ENCODE peak calls at places on chromosomes 4 and X, in six cellular contexts. M is dorsolateral prefrontal cortex, P is lower lobe of right lung, C is HCT116, T is cardiac muscle cell, E is lower leg skin. B is an unnamed sample.

GRCh38 chr4:87141428-87141827 is 79.0 kb downstream of the KLHL8 start:
- DNase-seq in M (no peak), P (no peak), C (no peak), T (no peak), E (no peak), B (no peak)

GRCh38 chr4:112519689-112520597 is 4.0 kb upstream of the NEUROG2 start:
- DNase-seq in M (no peak), P (no peak), C (no peak), T (no peak), E (no peak), B (no peak)

GRCh38 chr4:110087116-110087708 is 111.2 kb downstream of the ELOVL6 start:
- DNase-seq in M (no peak), P (no peak), C (peak), T (no peak), E (no peak), B (peak)

GRCh38 chrX:25006586-25007058 is 9.1 kb downstream of the ARX start:
- DNase-seq in M (no peak), P (no peak), C (no peak), T (no peak), E (no peak), B (no peak)

GRCh38 chr4:39446842-39447573 is 11.7 kb downstream of the RPL9 start:
- DNase-seq in M (no peak), P (peak), C (no peak), T (peak), E (peak), B (peak)

GRCh38 chrX:34884693-34885277 is 57.8 kb upstream of the FAM47B start:
- DNase-seq in M (no peak), P (no peak), C (no peak), T (no peak), E (no peak), B (no peak)

GRCh38 chr4:183408791-183409190 is 35.6 kb upstream of the CDKN2AIP start:
- DNase-seq in M (no peak), P (no peak), C (no peak), T (no peak), E (no peak), B (no peak)

GRCh38 chr4:129403848-129404247 is 307.9 kb downstream of the C4orf33 start:
- DNase-seq in M (no peak), P (no peak), C (no peak), T (no peak), E (no peak), B (no peak)

GRCh38 chr4:13888112-13888511 is 260.6 kb upstream of the BOD1L1 start:
- DNase-seq in M (no peak), P (no peak), C (no peak), T (no peak), E (no peak), B (no peak)

GRCh38 chr4:14087459-14087858 is 459.9 kb upstream of the BOD1L1 start:
- DNase-seq in M (no peak), P (no peak), C (no peak), T (no peak), E (no peak), B (no peak)

GRCh38 chr4:35461931-35462659 is 782.2 kb downstream of the ARAP2 start:
- DNase-seq in M (no peak), P (no peak), C (no peak), T (no peak), E (no peak), B (no peak)

GRCh38 chr4:3302164-3302785 is 9.5 kb downstream of the RGS12 start:
- DNase-seq in M (no peak), P (no peak), C (no peak), T (no peak), E (no peak), B (no peak)

GRCh38 chr4:94507708-94508107 is 56.0 kb downstream of the PDLIM5 start:
- DNase-seq in M (no peak), P (no peak), C (peak), T (peak), E (peak), B (no peak)

GRCh38 chr4:187183351-187183750 is 459.7 kb upstream of the FAT1 start:
- DNase-seq in M (no peak), P (no peak), C (no peak), T (no peak), E (no peak), B (no peak)

GRCh38 chrX:80828232-80828631 is 18.6 kb upstream of the BRWD3 start:
- DNase-seq in M (no peak), P (no peak), C (no peak), T (no peak), E (no peak), B (no peak)

GRCh38 chr4:17817027-17817426 is 6.2 kb downstream of the NCAPG start:
- DNase-seq in M (no peak), P (no peak), C (peak), T (peak), E (no peak), B (no peak)

GRCh38 chrX:133482345-133483041 is 67.2 kb upstream of the GPC4 start:
- DNase-seq in M (no peak), P (no peak), C (no peak), T (no peak), E (no peak), B (no peak)

GRCh38 chr4:1325681-1326635 is 21.1 kb upstream of the UVSSA start:
- DNase-seq in M (no peak), P (peak), C (no peak), T (no peak), E (no peak), B (no peak)

GRCh38 chrX:131289527-131289926 is 421 bp upstream of the IGSF1 start:
- DNase-seq in M (no peak), P (no peak), C (no peak), T (no peak), E (no peak), B (no peak)
- H3K4me3 ChIP-seq in M (peak), P (no peak), C (no peak), T (peak), E (no peak), B (no peak)

GRCh38 chr4:77952399-77952974 is 89.9 kb downstream of the MRPL1 start:
- DNase-seq in M (no peak), P (no peak), C (no peak), T (no peak), E (no peak), B (no peak)
- TF ChIP-seq CTCF in M (no peak), P (no peak), C (no peak), T (no peak), E (no peak), B (no peak)

GRCh38 chr4:165440415-165440882 is 61.6 kb downstream of the CPE start:
- DNase-seq in M (no peak), P (no peak), C (peak), T (peak), E (no peak), B (no peak)
- H3K4me3 ChIP-seq in M (no peak), P (no peak), C (no peak), T (no peak), E (no peak), B (no peak)

GRCh38 chr4:99645036-99645435 is 12.6 kb downstream of the C4orf54 start:
- DNase-seq in M (no peak), P (no peak), C (no peak), T (no peak), E (no peak), B (no peak)

GRCh38 chr4:99644453-99644852 is 13.2 kb downstream of the C4orf54 start:
- DNase-seq in M (no peak), P (no peak), C (no peak), T (no peak), E (no peak), B (no peak)

GRCh38 chr4:99640676-99641075 is 17.0 kb downstream of the C4orf54 start:
- DNase-seq in M (no peak), P (no peak), C (no peak), T (no peak), E (no peak), B (no peak)

GRCh38 chr4:99645638-99646037 is 12.0 kb downstream of the C4orf54 start:
- DNase-seq in M (no peak), P (no peak), C (no peak), T (no peak), E (no peak), B (no peak)

GRCh38 chr4:99642725-99643489 is 14.7 kb downstream of the C4orf54 start:
- DNase-seq in M (no peak), P (no peak), C (no peak), T (no peak), E (no peak), B (no peak)
- TF ChIP-seq CTCF in M (no peak), P (no peak), C (no peak), T (no peak), E (no peak), B (no peak)

GRCh38 chr4:77196866-77197265 is 39.9 kb downstream of the CCNG2 start:
- DNase-seq in M (no peak), P (no peak), C (no peak), T (no peak), E (no peak), B (no peak)

GRCh38 chr4:77194989-77195388 is 38.0 kb downstream of the CCNG2 start:
- DNase-seq in M (no peak), P (no peak), C (no peak), T (no peak), E (no peak), B (no peak)

GRCh38 chr4:77194366-77194765 is 37.4 kb downstream of the CCNG2 start:
- DNase-seq in M (no peak), P (no peak), C (no peak), T (no peak), E (no peak), B (no peak)

GRCh38 chr4:77193046-77193445 is 36.0 kb downstream of the CCNG2 start:
- DNase-seq in M (no peak), P (no peak), C (no peak), T (no peak), E (no peak), B (no peak)

GRCh38 chr4:77193511-77194236 is 36.7 kb downstream of the CCNG2 start:
- DNase-seq in M (no peak), P (peak), C (no peak), T (no peak), E (peak), B (no peak)
- H3K4me3 ChIP-seq in M (no peak), P (peak), C (no peak), T (no peak), E (no peak), B (no peak)

DNA sequence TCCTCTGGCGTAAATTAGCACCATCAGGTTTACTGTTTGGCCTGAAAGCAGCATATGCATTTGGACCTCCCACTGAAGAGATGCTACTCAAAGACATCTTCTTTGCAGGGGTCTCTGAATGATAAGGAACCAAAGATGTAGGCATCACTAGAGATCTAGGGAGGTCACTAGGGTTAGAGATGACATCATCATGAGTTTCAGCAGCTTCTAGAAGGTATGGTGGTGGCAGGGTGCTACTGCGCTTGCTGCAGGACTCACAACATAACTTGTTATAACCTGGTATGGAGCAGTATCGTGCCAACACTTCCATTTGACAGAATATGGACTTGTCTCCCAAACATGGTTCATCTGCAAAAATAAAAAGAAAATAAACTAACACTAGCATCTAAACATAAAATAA is 251.6 kb downstream of the NPFFR2 start:
- DNase-seq in M (no peak), P (no peak), C (no peak), T (no peak), E (no peak), B (no peak)
- TF ChIP-seq CTCF in M (no peak), P (no peak), C (no peak), T (no peak), E (no peak), B (no peak)

B was measured in LNCaP clone FGC.